ENCODE peak calls at places on chromosomes 6 and 20, in ten cellular contexts. M, C, Q, W, R, T, D, B, S and E are unnamed samples. For H3K4me1, the result is how much of the 10 kb centered on the place peaks cover.

GRCh38 chr6:18264338-18265098 is at the start of gene DEK:
- DNase-seq in M (peak), C (peak), Q (peak), W (peak), R (peak), T (peak), D (peak), B (peak), S (peak), E (peak)

GRCh38 chr6:45689926-45690615 is 312.3 kb upstream of the SUPT3H start:
- DNase-seq in M (no peak), C (no peak), Q (no peak), W (no peak), R (no peak), T (no peak), D (no peak), B (no peak), S (no peak), E (no peak)

GRCh38 chr20:35618372-35619131 is 2.9 kb downstream of the SPAG4 start:
- DNase-seq in M (no peak), C (no peak), Q (no peak), W (peak), R (peak), T (peak), D (no peak), B (peak), S (peak), E (no peak)

GRCh38 chr6:90123796-90124195 is 172.8 kb downstream of the BACH2 start:
- DNase-seq in M (no peak), C (no peak), Q (no peak), W (no peak), R (no peak), T (no peak), D (no peak), B (no peak), S (no peak), E (no peak)

GRCh38 chr6:78089551-78089950 is 436.7 kb downstream of the MEI4 start:
- DNase-seq in M (no peak), C (no peak), Q (no peak), W (no peak), R (no peak), T (no peak), D (no peak), B (no peak), S (no peak), E (no peak)

GRCh38 chr20:16580596-16580995 is 7.3 kb upstream of the KIF16B start:
- DNase-seq in M (no peak), C (no peak), Q (no peak), W (no peak), R (no peak), T (no peak), D (no peak), B (no peak), S (no peak), E (peak)

GRCh38 chr20:63290677-63291472 is 2.1 kb upstream of the COL20A1 start:
- DNase-seq in M (no peak), C (peak), Q (peak), W (peak), R (peak), T (peak), D (peak), B (peak), S (peak), E (no peak)

GRCh38 chr6:72890671-72891070 is 268.8 kb downstream of the KCNQ5 start:
- DNase-seq in M (no peak), C (no peak), Q (no peak), W (no peak), R (no peak), T (no peak), D (no peak), B (no peak), S (no peak), E (no peak)

GRCh38 chr20:16518068-16518783 is 55.0 kb downstream of the KIF16B start:
- DNase-seq in M (no peak), C (peak), Q (no peak), W (peak), R (no peak), T (peak), D (no peak), B (peak), S (peak), E (no peak)

GRCh38 chr20:21453676-21454075 is 56.4 kb upstream of the NKX2-4 start:
- DNase-seq in M (no peak), C (no peak), Q (no peak), W (no peak), R (no peak), T (no peak), D (no peak), B (no peak), S (peak), E (no peak)

GRCh38 chr20:16351415-16351814 is 221.8 kb downstream of the KIF16B start:
- DNase-seq in M (no peak), C (no peak), Q (peak), W (no peak), R (no peak), T (no peak), D (no peak), B (peak), S (no peak), E (no peak)

GRCh38 chr20:58810116-58810878 is 40.4 kb downstream of the GNAS-AS1 start:
- DNase-seq in M (no peak), C (no peak), Q (no peak), W (no peak), R (no peak), T (no peak), D (no peak), B (no peak), S (peak), E (no peak)

GRCh38 chr6:49430187-49430586 is 32.9 kb downstream of the MMUT start:
- DNase-seq in M (no peak), C (no peak), Q (no peak), W (no peak), R (no peak), T (no peak), D (no peak), B (no peak), S (peak), E (no peak)

GRCh38 chr6:108588586-108588985 is 27.9 kb downstream of the FOXO3 start:
- DNase-seq in M (no peak), C (no peak), Q (peak), W (no peak), R (no peak), T (peak), D (no peak), B (no peak), S (peak), E (peak)
- H3K4me1 ChIP-seq in M (half or more), C (half or more), Q (half or more), W (under half), R (half or more), T (under half), D (under half), B (under half), S (under half), E (half or more)

DNA sequence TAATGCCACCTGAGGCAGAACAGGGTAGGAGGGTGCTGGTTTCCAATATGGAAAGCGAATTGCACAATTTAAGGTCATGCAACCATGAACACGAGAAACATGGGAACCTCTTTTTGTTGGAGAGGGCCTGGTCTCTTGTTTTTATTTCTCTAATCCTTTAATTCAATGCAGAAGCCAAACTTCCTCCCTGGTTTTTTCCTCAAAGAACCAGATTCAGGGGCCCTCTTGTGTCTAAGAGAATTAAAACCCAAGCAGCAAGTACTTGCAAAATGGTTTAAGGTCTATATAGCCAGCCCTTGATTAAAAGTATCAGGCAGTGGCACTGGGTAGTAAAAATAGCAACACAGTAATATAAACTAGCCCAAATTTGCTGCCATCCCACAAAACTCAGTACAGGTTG is 19.5 kb downstream of the GSTA4 start:
- DNase-seq in M (no peak), C (no peak), Q (no peak), W (no peak), R (no peak), T (no peak), D (no peak), B (no peak), S (no peak), E (no peak)
- TF ChIP-seq CTCF in M (no peak), C (no peak), Q (no peak), W (no peak), R (no peak), T (no peak), D (no peak), B (no peak), S (no peak), E (no peak)

DNA sequence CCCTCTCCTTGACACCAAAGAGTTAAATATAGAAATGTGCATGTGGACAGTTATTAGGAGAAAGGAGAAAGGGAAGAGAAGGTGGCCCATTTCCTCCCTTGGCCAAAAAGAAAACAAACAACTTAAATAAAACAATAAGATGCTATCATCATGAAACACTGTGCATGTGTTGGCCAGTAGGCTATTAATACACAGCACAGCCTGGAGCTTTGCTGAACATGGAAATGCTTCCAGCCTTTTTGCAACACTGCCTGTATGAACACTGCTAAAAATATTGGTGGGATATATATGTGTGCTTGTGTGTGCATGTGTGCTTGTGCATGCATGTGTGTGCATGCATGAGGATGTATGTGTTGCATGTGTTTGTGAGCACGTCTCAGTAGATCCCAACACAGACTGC is 100.4 kb downstream of the LY86 start:
- DNase-seq in M (no peak), C (no peak), Q (no peak), W (no peak), R (no peak), T (no peak), D (no peak), B (no peak), S (no peak), E (no peak)
- H3K4me1 ChIP-seq in M (half or more), C (under half), Q (under half), W (under half), R (under half), T (under half), D (under half), B (under half), S (under half), E (under half)

GRCh38 chr20:57462781-57463180 is 62.2 kb downstream of the CTCFL start:
- DNase-seq in M (no peak), C (no peak), Q (no peak), W (no peak), R (no peak), T (no peak), D (no peak), B (no peak), S (no peak), E (no peak)

GRCh38 chr20:57465486-57465885 is 59.5 kb downstream of the CTCFL start:
- DNase-seq in M (peak), C (no peak), Q (peak), W (no peak), R (no peak), T (no peak), D (no peak), B (no peak), S (no peak), E (peak)

GRCh38 chr20:57461726-57462125 is 63.2 kb downstream of the CTCFL start:
- DNase-seq in M (no peak), C (no peak), Q (no peak), W (no peak), R (no peak), T (no peak), D (no peak), B (no peak), S (no peak), E (peak)

GRCh38 chr20:57465943-57466342 is 59.0 kb downstream of the CTCFL start:
- DNase-seq in M (peak), C (no peak), Q (no peak), W (no peak), R (no peak), T (no peak), D (no peak), B (no peak), S (no peak), E (no peak)

DNA sequence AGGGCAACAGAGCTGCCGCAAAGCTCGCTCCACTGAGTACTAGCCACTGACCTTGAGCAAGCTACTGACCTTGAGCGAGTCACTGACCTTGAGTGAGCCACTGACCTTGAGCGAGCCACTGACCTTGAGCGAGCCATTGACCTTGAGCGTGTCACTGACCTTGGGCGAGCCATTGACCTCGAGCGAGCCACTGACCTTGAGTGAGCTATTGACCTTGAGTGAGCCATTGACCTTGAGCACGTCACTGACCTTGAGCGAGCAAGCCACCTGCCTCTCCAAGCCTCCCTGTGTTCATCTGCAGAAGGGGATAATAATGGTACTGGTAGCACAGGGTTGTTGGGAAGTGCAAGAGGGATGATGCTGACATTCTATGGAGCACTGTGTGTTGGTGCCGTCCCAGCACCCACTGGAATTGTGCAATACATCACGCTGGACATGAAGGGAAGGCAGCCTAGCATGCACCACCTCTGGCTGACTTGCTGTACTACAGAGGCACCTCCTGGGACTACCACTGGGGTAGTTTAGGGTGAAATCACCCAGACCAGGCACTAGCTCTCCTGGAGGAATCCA is 60.2 kb downstream of the CTCFL start:
- DNase-seq in M (peak), C (peak), Q (peak), W (peak), R (no peak), T (no peak), D (no peak), B (no peak), S (peak), E (peak)
- TF ChIP-seq CTCF in M (no peak), C (no peak), Q (peak), W (no peak), R (no peak), T (peak), D (no peak), B (no peak), S (peak), E (no peak)

GRCh38 chr6:35490821-35491557 is 5.9 kb downstream of the TEAD3 start:
- DNase-seq in M (no peak), C (no peak), Q (no peak), W (no peak), R (no peak), T (no peak), D (no peak), B (no peak), S (no peak), E (no peak)

GRCh38 chr6:35488517-35488862 is 8.4 kb downstream of the TEAD3 start:
- DNase-seq in M (no peak), C (no peak), Q (no peak), W (no peak), R (no peak), T (no peak), D (no peak), B (no peak), S (no peak), E (no peak)

GRCh38 chr6:35487653-35488516 is 9.0 kb downstream of the TEAD3 start:
- DNase-seq in M (no peak), C (peak), Q (no peak), W (no peak), R (no peak), T (peak), D (no peak), B (peak), S (peak), E (peak)

GRCh38 chr6:35489995-35490791 is 6.7 kb downstream of the TEAD3 start:
- DNase-seq in M (peak), C (peak), Q (peak), W (no peak), R (peak), T (peak), D (no peak), B (peak), S (no peak), E (peak)

GRCh38 chr6:35489066-35489465 is 7.8 kb downstream of the TEAD3 start:
- DNase-seq in M (no peak), C (no peak), Q (no peak), W (no peak), R (no peak), T (no peak), D (no peak), B (no peak), S (no peak), E (no peak)
- H3K4me1 ChIP-seq in M (half or more), C (half or more), Q (under half), W (under half), R (under half), T (half or more), D (under half), B (under half), S (under half), E (under half)

GRCh38 chr6:117771403-117771802 is 96.1 kb downstream of the NUS1 start:
- DNase-seq in M (no peak), C (no peak), Q (no peak), W (no peak), R (no peak), T (no peak), D (no peak), B (no peak), S (no peak), E (no peak)

GRCh38 chr6:117781550-117781949 is 106.3 kb downstream of the NUS1 start:
- DNase-seq in M (no peak), C (no peak), Q (no peak), W (no peak), R (no peak), T (no peak), D (no peak), B (no peak), S (no peak), E (no peak)

DNA sequence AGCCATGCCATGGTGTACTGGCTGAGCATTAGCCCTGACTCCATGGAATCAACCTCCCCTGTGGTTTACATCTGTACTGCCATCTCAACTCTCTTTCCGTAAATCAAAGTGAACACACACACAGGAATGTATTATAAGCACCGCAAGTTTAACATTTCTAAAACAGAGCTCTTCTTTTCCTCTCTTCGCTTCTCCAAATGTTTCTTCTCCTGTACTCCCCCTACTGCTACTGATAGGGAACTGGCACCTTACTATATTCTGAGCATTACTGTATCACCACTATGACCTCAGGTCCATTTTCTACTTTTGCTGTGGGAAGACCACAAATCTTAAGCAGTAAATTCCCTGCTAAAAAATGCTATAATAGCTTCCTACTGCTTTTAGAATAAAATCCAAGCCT is 101.2 kb downstream of the NUS1 start:
- DNase-seq in M (no peak), C (no peak), Q (no peak), W (no peak), R (no peak), T (no peak), D (no peak), B (no peak), S (no peak), E (no peak)
- TF ChIP-seq CTCF in M (no peak), C (peak), Q (no peak), W (no peak), R (no peak), T (peak), D (no peak), B (peak), S (peak), E (no peak)

GRCh38 chr6:70343313-70343712 is 40.4 kb upstream of the COL9A1 start:
- DNase-seq in M (no peak), C (no peak), Q (no peak), W (no peak), R (no peak), T (no peak), D (no peak), B (no peak), S (no peak), E (no peak)
- H3K4me1 ChIP-seq in M (under half), C (under half), Q (under half), W (under half), R (under half), T (under half), D (under half), B (under half), S (under half), E (under half)

DNA sequence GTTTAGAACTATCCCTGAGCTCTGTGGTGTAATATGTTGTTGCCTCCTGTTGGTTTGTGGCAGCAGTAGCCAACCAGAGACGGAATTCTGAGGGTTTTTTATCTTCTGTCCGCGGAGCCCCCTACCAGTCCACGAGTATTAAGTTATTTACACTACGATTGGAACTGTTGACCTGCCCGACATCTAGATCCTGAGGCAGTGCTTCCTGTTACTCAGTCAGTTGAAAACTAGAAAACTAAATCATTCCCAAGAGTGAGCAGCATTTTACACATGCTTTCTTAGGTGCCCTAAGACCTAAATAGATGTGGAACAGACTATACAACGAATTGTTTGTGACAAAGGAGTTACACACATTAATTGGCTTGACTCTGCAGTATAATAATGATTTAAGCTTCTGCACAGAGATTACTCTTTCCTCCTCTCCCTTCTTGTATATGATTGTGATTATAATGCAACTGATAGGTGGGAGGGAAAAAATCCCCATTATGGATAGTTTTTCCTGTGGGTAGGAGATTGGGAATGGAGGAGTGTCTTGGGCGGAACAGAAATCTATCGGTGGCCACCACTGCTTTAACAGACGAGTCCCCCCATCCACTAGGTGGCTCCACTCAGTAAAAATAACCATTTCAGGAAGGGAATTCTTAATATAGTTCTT is 1.7 kb downstream of the LOC128125822 start:
- DNase-seq in M (no peak), C (peak), Q (no peak), W (no peak), R (peak), T (peak), D (no peak), B (peak), S (peak), E (peak)
- TF ChIP-seq CTCF in M (peak), C (peak), Q (peak), W (peak), R (peak), T (peak), D (peak), B (peak), S (peak), E (peak)

DNA sequence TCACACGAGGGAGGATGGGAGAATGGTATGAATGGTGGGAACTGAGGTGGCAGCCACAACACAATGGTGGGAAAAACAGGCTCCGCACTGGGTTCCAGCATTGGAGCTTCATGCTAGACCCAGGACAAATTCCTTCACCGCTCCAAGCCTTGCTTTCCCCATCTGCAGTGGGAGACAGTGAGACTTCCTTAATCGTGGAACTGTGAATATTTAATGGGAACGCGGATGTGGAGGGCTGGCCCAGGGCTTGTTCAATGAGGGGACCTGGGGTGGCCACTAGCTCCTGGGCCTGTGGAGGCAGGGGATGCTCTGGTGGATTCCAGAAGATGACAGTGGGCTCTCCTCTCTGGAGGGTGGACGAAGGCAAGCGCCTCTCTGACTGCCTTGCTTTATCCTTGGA is 73.8 kb downstream of the KCNB1 start:
- DNase-seq in M (no peak), C (no peak), Q (no peak), W (no peak), R (no peak), T (no peak), D (no peak), B (no peak), S (no peak), E (no peak)
- H3K4me1 ChIP-seq in M (under half), C (under half), Q (under half), W (under half), R (under half), T (under half), D (under half), B (under half), S (under half), E (under half)